ENCODE peak calls at places on chromosomes 5 and 9, in six cellular contexts. One of them, this sample, is unnamed.

GRCh38 chr9:101200852-101201251 is 172.3 kb downstream of the PLPPR1 start:
- DNase-seq in ovary: no peak
- DNase-seq in esophagus squamous epithelium: no peak
- DNase-seq in IMR-90: no peak
- DNase-seq in suprapubic skin: no peak
- DNase-seq in tibial nerve: no peak
- DNase-seq in this sample: no peak

GRCh38 chr5:162209005-162209605 is 141.5 kb downstream of the GABRG2 start:
- DNase-seq in ovary: no peak
- DNase-seq in esophagus squamous epithelium: no peak
- DNase-seq in IMR-90: no peak
- DNase-seq in suprapubic skin: no peak
- DNase-seq in tibial nerve: peak
- DNase-seq in this sample: no peak

GRCh38 chr9:86097510-86098224 is 1.7 kb downstream of the GOLM1 start:
- DNase-seq in ovary: no peak
- DNase-seq in esophagus squamous epithelium: no peak
- DNase-seq in IMR-90: no peak
- DNase-seq in suprapubic skin: no peak
- DNase-seq in tibial nerve: no peak
- DNase-seq in this sample: no peak

GRCh38 chr9:97046228-97046627 is 7.3 kb upstream of the CTSV start:
- DNase-seq in ovary: peak
- DNase-seq in esophagus squamous epithelium: no peak
- DNase-seq in IMR-90: peak
- DNase-seq in suprapubic skin: no peak
- DNase-seq in tibial nerve: no peak
- DNase-seq in this sample: no peak

GRCh38 chr5:128579111-128579510 is 41.1 kb upstream of the FBN2 start:
- DNase-seq in ovary: no peak
- DNase-seq in esophagus squamous epithelium: no peak
- DNase-seq in IMR-90: peak
- DNase-seq in suprapubic skin: no peak
- DNase-seq in tibial nerve: no peak
- DNase-seq in this sample: no peak

GRCh38 chr5:69531010-69531785 is 28.8 kb upstream of the GTF2H2C start:
- DNase-seq in ovary: no peak
- DNase-seq in esophagus squamous epithelium: no peak
- DNase-seq in IMR-90: no peak
- DNase-seq in suprapubic skin: no peak
- DNase-seq in tibial nerve: no peak
- DNase-seq in this sample: no peak

GRCh38 chr5:127777957-127778356 is 74.8 kb downstream of the CCDC192 start:
- DNase-seq in ovary: no peak
- DNase-seq in esophagus squamous epithelium: no peak
- DNase-seq in IMR-90: no peak
- DNase-seq in suprapubic skin: no peak
- DNase-seq in tibial nerve: no peak
- DNase-seq in this sample: no peak

GRCh38 chr9:6106576-6107339 is 91.3 kb upstream of the RANBP6 start:
- DNase-seq in ovary: no peak
- DNase-seq in esophagus squamous epithelium: no peak
- DNase-seq in IMR-90: peak
- DNase-seq in suprapubic skin: no peak
- DNase-seq in tibial nerve: peak
- DNase-seq in this sample: no peak

GRCh38 chr9:29958469-29958868 is 2385.2 kb upstream of the C9orf72 start:
- DNase-seq in ovary: no peak
- DNase-seq in esophagus squamous epithelium: no peak
- DNase-seq in IMR-90: no peak
- DNase-seq in suprapubic skin: no peak
- DNase-seq in tibial nerve: no peak
- DNase-seq in this sample: no peak

GRCh38 chr5:164233796-164234195 is 728.4 kb downstream of the MAT2B start:
- DNase-seq in ovary: no peak
- DNase-seq in esophagus squamous epithelium: no peak
- DNase-seq in IMR-90: no peak
- DNase-seq in suprapubic skin: no peak
- DNase-seq in tibial nerve: no peak
- DNase-seq in this sample: no peak

GRCh38 chr9:131237931-131238401 is 38.3 kb downstream of the FAM78A start:
- DNase-seq in ovary: peak
- DNase-seq in esophagus squamous epithelium: no peak
- DNase-seq in IMR-90: peak
- DNase-seq in suprapubic skin: no peak
- DNase-seq in tibial nerve: peak
- DNase-seq in this sample: peak

GRCh38 chr5:128305341-128305740 is 221.8 kb downstream of the SLC12A2 start:
- DNase-seq in ovary: no peak
- DNase-seq in esophagus squamous epithelium: no peak
- DNase-seq in IMR-90: peak
- DNase-seq in suprapubic skin: no peak
- DNase-seq in tibial nerve: no peak
- DNase-seq in this sample: no peak

GRCh38 chr5:137617806-137618205 is 118.1 kb downstream of the KLHL3 start:
- DNase-seq in ovary: no peak
- DNase-seq in esophagus squamous epithelium: no peak
- DNase-seq in IMR-90: peak
- DNase-seq in suprapubic skin: no peak
- DNase-seq in tibial nerve: no peak
- DNase-seq in this sample: no peak

GRCh38 chr5:16577677-16578076 is 39.1 kb downstream of the RETREG1 start:
- DNase-seq in ovary: no peak
- DNase-seq in esophagus squamous epithelium: no peak
- DNase-seq in IMR-90: no peak
- DNase-seq in suprapubic skin: no peak
- DNase-seq in tibial nerve: no peak
- DNase-seq in this sample: no peak

GRCh38 chr9:136409557-136410455 is 608 bp downstream of the ENTR1 start:
- DNase-seq in ovary: peak
- DNase-seq in esophagus squamous epithelium: no peak
- DNase-seq in IMR-90: peak
- DNase-seq in suprapubic skin: no peak
- DNase-seq in tibial nerve: no peak
- DNase-seq in this sample: no peak

GRCh38 chr5:7808998-7809397 is 41.9 kb downstream of the CFAP90 start:
- DNase-seq in ovary: no peak
- DNase-seq in esophagus squamous epithelium: no peak
- DNase-seq in IMR-90: no peak
- DNase-seq in suprapubic skin: no peak
- DNase-seq in tibial nerve: no peak
- DNase-seq in this sample: no peak

GRCh38 chr9:117191504-117192375 is 223.1 kb downstream of the ASTN2 start:
- DNase-seq in ovary: no peak
- DNase-seq in esophagus squamous epithelium: no peak
- DNase-seq in IMR-90: no peak
- DNase-seq in suprapubic skin: no peak
- DNase-seq in tibial nerve: no peak
- DNase-seq in this sample: no peak

GRCh38 chr9:8136477-8136876 is 336.9 kb upstream of the DMAC1 start:
- DNase-seq in ovary: no peak
- DNase-seq in esophagus squamous epithelium: no peak
- DNase-seq in IMR-90: no peak
- DNase-seq in suprapubic skin: no peak
- DNase-seq in tibial nerve: no peak
- DNase-seq in this sample: no peak

GRCh38 chr9:130433947-130434262 is 10.9 kb upstream of the ASS1 start:
- DNase-seq in ovary: no peak
- DNase-seq in esophagus squamous epithelium: no peak
- DNase-seq in IMR-90: no peak
- DNase-seq in suprapubic skin: no peak
- DNase-seq in tibial nerve: no peak
- DNase-seq in this sample: no peak

GRCh38 chr9:70802206-70802605 is 319.2 kb downstream of the TRPM3 start:
- DNase-seq in ovary: no peak
- DNase-seq in esophagus squamous epithelium: no peak
- DNase-seq in IMR-90: no peak
- DNase-seq in suprapubic skin: no peak
- DNase-seq in tibial nerve: no peak
- DNase-seq in this sample: no peak

GRCh38 chr5:61304611-61305369 is 27.3 kb upstream of the ZSWIM6 start:
- DNase-seq in ovary: peak
- DNase-seq in esophagus squamous epithelium: no peak
- DNase-seq in IMR-90: peak
- DNase-seq in suprapubic skin: no peak
- DNase-seq in tibial nerve: no peak
- DNase-seq in this sample: no peak

GRCh38 chr9:126615251-126615790 is 1.6 kb downstream of the LMX1B start:
- DNase-seq in ovary: no peak
- DNase-seq in esophagus squamous epithelium: no peak
- DNase-seq in IMR-90: peak
- DNase-seq in suprapubic skin: no peak
- DNase-seq in tibial nerve: peak
- DNase-seq in this sample: no peak

GRCh38 chr9:75117572-75117971 is 29.3 kb downstream of the OSTF1 start:
- DNase-seq in ovary: no peak
- DNase-seq in esophagus squamous epithelium: no peak
- DNase-seq in IMR-90: no peak
- DNase-seq in suprapubic skin: no peak
- DNase-seq in tibial nerve: no peak
- DNase-seq in this sample: no peak

GRCh38 chr5:120017523-120017922 is 388.2 kb downstream of the FAM170A start:
- DNase-seq in ovary: no peak
- DNase-seq in esophagus squamous epithelium: no peak
- DNase-seq in IMR-90: peak
- DNase-seq in suprapubic skin: no peak
- DNase-seq in tibial nerve: no peak
- DNase-seq in this sample: no peak

GRCh38 chr5:143182901-143183820 is 220.3 kb downstream of the NR3C1 start:
- DNase-seq in ovary: peak
- DNase-seq in esophagus squamous epithelium: no peak
- DNase-seq in IMR-90: peak
- DNase-seq in suprapubic skin: no peak
- DNase-seq in tibial nerve: no peak
- DNase-seq in this sample: no peak

GRCh38 chr5:139439013-139439903 is at the start of gene DNAJC18:
- DNase-seq in ovary: peak
- DNase-seq in esophagus squamous epithelium: peak
- DNase-seq in IMR-90: peak
- DNase-seq in suprapubic skin: peak
- DNase-seq in tibial nerve: peak
- DNase-seq in this sample: peak
- TF ChIP-seq POLR2A in ovary: peak
- TF ChIP-seq POLR2A in esophagus squamous epithelium: peak
- TF ChIP-seq POLR2A in IMR-90: peak
- TF ChIP-seq POLR2A in suprapubic skin: no peak
- TF ChIP-seq POLR2A in tibial nerve: peak
- TF ChIP-seq POLR2A in this sample: no peak

DNA sequence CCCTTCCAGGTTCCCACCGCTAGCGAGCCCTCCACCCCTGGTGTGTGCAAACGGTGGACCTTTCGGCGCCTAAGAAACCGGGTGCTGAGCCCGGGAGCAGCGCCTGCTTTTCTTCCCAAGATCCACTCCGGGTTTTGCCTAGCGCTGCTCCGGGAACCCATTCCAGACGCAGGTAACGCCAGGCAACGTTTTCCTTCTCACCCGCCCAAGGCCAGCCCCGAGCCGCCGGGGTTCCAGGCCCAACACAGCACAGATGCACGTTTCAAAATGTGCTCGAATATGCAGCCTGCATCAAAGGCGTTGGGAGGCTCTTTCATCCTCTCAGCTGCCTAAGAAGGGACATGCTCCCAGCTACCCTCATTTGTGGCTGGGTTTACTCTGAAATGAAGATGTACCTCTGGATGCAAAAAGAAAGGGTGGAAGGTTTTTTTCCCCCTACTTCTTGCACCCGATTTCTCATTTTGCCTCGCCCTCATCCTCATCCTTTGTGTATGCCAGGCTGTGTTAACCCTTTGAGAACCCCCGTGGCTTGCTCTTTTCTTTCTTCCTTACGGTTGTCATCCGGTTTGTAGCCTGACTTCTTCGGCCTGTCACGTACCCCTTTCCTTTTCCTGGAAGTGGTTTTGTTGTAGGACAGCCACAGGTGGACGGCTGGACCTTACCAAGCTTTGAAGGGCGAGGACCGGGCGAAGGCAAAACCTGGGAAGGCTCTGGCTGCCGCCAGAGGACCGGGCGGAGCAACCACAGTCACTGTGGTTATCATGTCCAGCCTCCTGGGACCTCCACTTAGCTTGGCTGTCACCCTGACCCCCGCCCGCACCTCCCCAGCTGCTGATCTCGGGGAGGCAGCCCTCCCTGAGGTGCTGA is 227.0 kb downstream of the SMARCA2 start:
- DNase-seq in ovary: peak
- DNase-seq in esophagus squamous epithelium: peak
- DNase-seq in IMR-90: peak
- DNase-seq in suprapubic skin: peak
- DNase-seq in tibial nerve: peak
- DNase-seq in this sample: peak
- TF ChIP-seq POLR2A in ovary: peak
- TF ChIP-seq POLR2A in esophagus squamous epithelium: peak
- TF ChIP-seq POLR2A in IMR-90: no peak
- TF ChIP-seq POLR2A in suprapubic skin: no peak
- TF ChIP-seq POLR2A in tibial nerve: peak
- TF ChIP-seq POLR2A in this sample: no peak

GRCh38 chr9:91063471-91063870 is 261.9 kb downstream of the SYK start:
- DNase-seq in ovary: no peak
- DNase-seq in esophagus squamous epithelium: no peak
- DNase-seq in IMR-90: no peak
- DNase-seq in suprapubic skin: no peak
- DNase-seq in tibial nerve: no peak
- DNase-seq in this sample: no peak

GRCh38 chr9:91065231-91066041 is 263.8 kb downstream of the SYK start:
- DNase-seq in ovary: no peak
- DNase-seq in esophagus squamous epithelium: no peak
- DNase-seq in IMR-90: no peak
- DNase-seq in suprapubic skin: no peak
- DNase-seq in tibial nerve: no peak
- DNase-seq in this sample: no peak

GRCh38 chr9:91060520-91061343 is 259.1 kb downstream of the SYK start:
- DNase-seq in ovary: no peak
- DNase-seq in esophagus squamous epithelium: no peak
- DNase-seq in IMR-90: peak
- DNase-seq in suprapubic skin: no peak
- DNase-seq in tibial nerve: peak
- DNase-seq in this sample: peak

GRCh38 chr9:91059713-91060112 is 258.1 kb downstream of the SYK start:
- DNase-seq in ovary: no peak
- DNase-seq in esophagus squamous epithelium: no peak
- DNase-seq in IMR-90: no peak
- DNase-seq in suprapubic skin: no peak
- DNase-seq in tibial nerve: no peak
- DNase-seq in this sample: no peak

DNA sequence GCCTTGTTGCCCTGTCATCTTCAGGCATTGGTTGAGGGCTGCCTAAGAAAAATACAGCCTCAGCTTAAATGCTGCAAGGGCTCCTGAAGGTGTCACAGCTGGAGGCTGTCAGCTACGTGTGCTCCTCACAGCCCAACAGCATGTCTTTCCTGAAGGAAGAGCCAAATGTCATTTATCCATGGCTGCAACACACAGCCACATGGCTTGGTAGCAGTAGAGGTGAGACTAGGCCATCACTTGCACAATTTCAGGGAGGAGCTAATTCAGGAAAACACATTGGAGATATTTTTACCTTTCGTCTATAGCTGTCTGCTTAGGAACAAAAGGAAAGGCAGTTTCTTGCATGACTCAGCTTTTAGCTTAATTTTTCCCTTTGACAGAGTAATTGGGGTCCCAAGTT is 260.7 kb downstream of the SYK start:
- DNase-seq in ovary: no peak
- DNase-seq in esophagus squamous epithelium: no peak
- DNase-seq in IMR-90: no peak
- DNase-seq in suprapubic skin: no peak
- DNase-seq in tibial nerve: no peak
- DNase-seq in this sample: no peak
- TF ChIP-seq POLR2A in ovary: no peak
- TF ChIP-seq POLR2A in esophagus squamous epithelium: no peak
- TF ChIP-seq POLR2A in IMR-90: no peak
- TF ChIP-seq POLR2A in suprapubic skin: no peak
- TF ChIP-seq POLR2A in tibial nerve: no peak
- TF ChIP-seq POLR2A in this sample: no peak

GRCh38 chr5:115841382-115842088 is at the start of the genes AP3S1 and ATG12:
- DNase-seq in ovary: peak
- DNase-seq in esophagus squamous epithelium: peak
- DNase-seq in IMR-90: peak
- DNase-seq in suprapubic skin: peak
- DNase-seq in tibial nerve: peak
- DNase-seq in this sample: peak
- TF ChIP-seq POLR2A in ovary: peak
- TF ChIP-seq POLR2A in esophagus squamous epithelium: peak
- TF ChIP-seq POLR2A in IMR-90: peak
- TF ChIP-seq POLR2A in suprapubic skin: peak
- TF ChIP-seq POLR2A in tibial nerve: peak
- TF ChIP-seq POLR2A in this sample: peak